ENCODE peak calls at places on chromosomes 1 and 21, in six cellular contexts. M, W, X, S, H and J are unnamed samples.
A peak's percentile ranks its signal among the peaks of the same experiment; 100 is the strongest.

GRCh38 chr1:207847116-207847515 is 63.8 kb downstream of the CD34 start:
- DNase-seq in X (no peak), M (no peak), S (no peak), W (no peak), H (no peak), J (peak; percentile 50)

GRCh38 chr1:246503341-246503740 is 3.7 kb downstream of the SMYD3 start:
- DNase-seq in M (peak; percentile 33), S (no peak), H (no peak), X (no peak), W (no peak), J (no peak)

GRCh38 chr1:208183977-208184901 is 59.9 kb downstream of the PLXNA2 start:
- DNase-seq in M (peak; percentile 40), S (peak; percentile 64), X (no peak), H (no peak), W (no peak), J (peak; percentile 96)

GRCh38 chr1:177181631-177182291 is 11.0 kb downstream of the BRINP2 start:
- DNase-seq in H (peak; percentile 80), W (peak; percentile 56), S (peak; percentile 63), M (peak; percentile 29), X (peak; percentile 92), J (peak; percentile 69)

GRCh38 chr21:26061437-26061836 is 109.1 kb downstream of the APP start:
- DNase-seq in W (no peak), H (no peak), M (peak; percentile 71), S (peak; percentile 92), X (no peak), J (peak; percentile 50)

GRCh38 chr1:41488599-41488905 is 4.1 kb upstream of the EDN2 start:
- DNase-seq in H (no peak), W (no peak), M (no peak), X (no peak), S (no peak), J (no peak)

GRCh38 chr21:31218830-31219608 is 125.0 kb downstream of the TIAM1 start:
- DNase-seq in M (peak; percentile 29), X (no peak), H (peak; percentile 11), W (no peak), S (no peak), J (peak; percentile 71)

GRCh38 chr21:35861656-35862055 is 198.7 kb downstream of the SETD4 start:
- DNase-seq in W (no peak), H (no peak), X (no peak), S (no peak), M (peak; percentile 13), J (no peak)

GRCh38 chr1:109136766-109137165 is 22.9 kb downstream of the ELAPOR1 start:
- DNase-seq in W (no peak), X (no peak), M (no peak), H (no peak), S (no peak), J (no peak)
- H4K91ac ChIP-seq in W (no peak overlapping the region), X (no peak overlapping the region), M (no peak overlapping the region), H (no peak overlapping the region), S (no peak overlapping the region), J (no peak overlapping the region)

DNA sequence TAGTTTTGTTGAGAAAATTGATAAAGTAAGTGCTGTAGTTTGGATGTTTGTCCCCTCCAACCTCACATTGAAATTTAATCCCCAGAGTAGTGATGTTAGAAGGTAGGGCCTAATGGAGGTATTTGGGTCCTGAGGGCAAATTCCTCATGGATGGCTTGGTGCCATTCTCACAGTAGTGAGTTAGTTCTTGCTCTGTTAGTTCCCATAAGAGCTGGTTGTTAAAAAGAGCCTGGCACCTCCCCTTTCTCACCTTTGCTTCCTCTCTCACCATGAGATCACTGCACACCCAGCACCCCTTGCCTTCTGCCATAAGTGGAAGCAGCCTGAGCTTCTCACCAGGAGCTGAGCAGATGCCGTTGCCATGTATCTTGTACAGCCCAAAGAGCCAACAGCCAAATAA is 354.8 kb upstream of the NFIA start:
- DNase-seq in X (peak; percentile 34), M (no peak), W (peak; percentile 15), S (no peak), H (no peak), J (peak; percentile 51)
- H4K91ac ChIP-seq in X (no peak overlapping the region), M (no peak overlapping the region), W (no peak overlapping the region), S (no peak overlapping the region), H (no peak overlapping the region), J (no peak overlapping the region)

GRCh38 chr1:24874611-24875225 is 55.4 kb downstream of the RUNX3 start:
- DNase-seq in H (no peak), W (no peak), X (no peak), S (no peak), M (no peak), J (no peak)

GRCh38 chr1:24873148-24873547 is 56.9 kb downstream of the RUNX3 start:
- DNase-seq in H (no peak), M (no peak), X (no peak), W (no peak), S (no peak), J (no peak)

GRCh38 chr1:24874056-24874455 is 56.0 kb downstream of the RUNX3 start:
- DNase-seq in H (no peak), W (no peak), M (no peak), X (no peak), S (no peak), J (no peak)

GRCh38 chr1:24875976-24876609 is 54.0 kb downstream of the RUNX3 start:
- DNase-seq in W (no peak), X (no peak), S (no peak), M (no peak), H (no peak), J (no peak)

GRCh38 chr1:24875257-24875656 is 54.8 kb downstream of the RUNX3 start:
- DNase-seq in W (no peak), S (no peak), X (no peak), H (no peak), M (no peak), J (no peak)
- H4K91ac ChIP-seq in W (no peak overlapping the region), S (no peak overlapping the region), X (no peak overlapping the region), H (no peak overlapping the region), M (no peak overlapping the region), J (no peak overlapping the region)

GRCh38 chr1:238324465-238324864 is 433.7 kb upstream of the ZP4 start:
- DNase-seq in S (no peak), M (no peak), X (no peak), H (no peak), W (no peak), J (no peak)
- H4K91ac ChIP-seq in S (no peak overlapping the region), M (no peak overlapping the region), X (no peak overlapping the region), H (no peak overlapping the region), W (no peak overlapping the region), J (no peak overlapping the region)

GRCh38 chr1:11569551-11569950 is 84.7 kb downstream of the FBXO2 start:
- DNase-seq in X (no peak), S (no peak), W (no peak), H (no peak), M (no peak), J (no peak)

GRCh38 chr1:11566042-11566825 is 87.3 kb downstream of the DISP3 start:
- DNase-seq in S (no peak), H (no peak), X (no peak), M (no peak), W (no peak), J (no peak)

GRCh38 chr1:11568687-11569086 is 85.5 kb downstream of the FBXO2 start:
- DNase-seq in W (no peak), M (no peak), S (no peak), X (no peak), H (no peak), J (no peak)

GRCh38 chr1:11569954-11570353 is 84.3 kb downstream of the FBXO2 start:
- DNase-seq in M (no peak), H (no peak), W (no peak), X (no peak), S (no peak), J (no peak)

GRCh38 chr1:11567244-11568065 is 86.8 kb downstream of the FBXO2 start:
- DNase-seq in X (no peak), S (no peak), W (no peak), H (no peak), M (no peak), J (no peak)
- H4K91ac ChIP-seq in X (no peak overlapping the region), S (no peak overlapping the region), W (no peak overlapping the region), H (no peak overlapping the region), M (no peak overlapping the region), J (no peak overlapping the region)

DNA sequence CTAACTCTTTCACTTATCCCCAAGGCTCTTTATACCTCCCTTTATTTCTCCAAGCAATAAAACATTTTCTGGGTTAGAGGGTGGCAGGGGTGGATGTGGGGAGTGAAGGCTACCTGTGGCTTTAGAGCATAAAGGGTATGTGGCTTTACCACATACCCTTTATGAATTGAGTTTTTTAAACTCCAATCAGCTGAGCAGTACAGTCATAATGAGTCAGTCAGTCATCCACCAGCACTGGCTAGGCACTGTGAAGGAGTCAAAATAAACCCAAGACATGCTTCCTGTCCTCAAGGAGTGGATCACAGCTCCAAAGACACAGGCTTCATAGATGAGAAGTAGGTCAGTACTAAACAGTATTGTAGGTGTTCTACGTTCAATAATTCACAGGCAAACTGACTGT is 2.6 kb upstream of the TDRD10 start:
- DNase-seq in H (no peak), M (no peak), W (no peak), X (no peak), S (no peak), J (no peak)
- H4K91ac ChIP-seq in H (no peak overlapping the region), M (no peak overlapping the region), W (no peak overlapping the region), X (no peak overlapping the region), S (no peak overlapping the region), J (no peak overlapping the region)

GRCh38 chr1:204336642-204337041 is 23.1 kb downstream of the PLEKHA6 start:
- DNase-seq in X (peak; percentile 60), M (no peak), W (no peak), H (no peak), S (no peak), J (no peak)
- H4K91ac ChIP-seq in X (no peak overlapping the region), M (peak overlapping the region; percentile 18), W (peak overlapping the region; percentile 67), H (no peak overlapping the region), S (peak overlapping the region; percentile 5), J (no peak overlapping the region)

GRCh38 chr1:2867861-2868260 is 66.4 kb upstream of the TTC34 start:
- DNase-seq in H (no peak), M (no peak), S (no peak), W (no peak), X (no peak), J (no peak)
- H4K91ac ChIP-seq in H (no peak overlapping the region), M (no peak overlapping the region), S (no peak overlapping the region), W (no peak overlapping the region), X (no peak overlapping the region), J (no peak overlapping the region)

DNA sequence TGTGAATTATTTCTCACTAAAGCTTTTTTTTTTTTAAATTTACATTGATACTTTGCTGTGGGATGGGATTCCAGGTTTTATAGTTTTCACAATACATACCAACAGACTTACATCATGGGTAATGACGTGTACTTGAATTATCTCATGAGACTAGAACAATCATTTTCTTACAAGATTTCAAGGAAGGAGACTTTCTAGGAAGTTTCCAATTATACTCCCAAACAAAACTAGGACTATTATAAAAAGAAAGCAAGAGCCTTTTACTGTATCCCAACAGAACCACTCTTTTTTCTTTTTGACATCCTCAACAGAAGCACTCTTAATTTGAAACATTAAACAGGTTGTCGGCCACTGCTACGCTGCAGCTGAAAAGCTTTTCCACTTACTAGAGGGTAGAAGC is 48.7 kb downstream of the TESK2 start:
- DNase-seq in M (peak; percentile 85), H (no peak), X (no peak), S (peak; percentile 58), W (no peak), J (no peak)
- H4K91ac ChIP-seq in M (no peak overlapping the region), H (no peak overlapping the region), X (no peak overlapping the region), S (no peak overlapping the region), W (no peak overlapping the region), J (no peak overlapping the region)